ENCODE peak calls at places on chromosomes 11 and 22, in seven cellular contexts. One of them, this sample, is unnamed.

GRCh38 chr11:116731097-116731761 is 41.6 kb downstream of the BUD13 start:
- DNase-seq in HCT116: no peak
- DNase-seq in adrenal gland: no peak
- DNase-seq in spleen: peak; percentile 50
- DNase-seq in A549: no peak
- DNase-seq in uterus: no peak
- DNase-seq in NB4: no peak
- DNase-seq in this sample: no peak

GRCh38 chr22:22818861-22819855 is 68.5 kb upstream of the IGLL5 start:
- DNase-seq in A549: no peak
- DNase-seq in adrenal gland: no peak
- DNase-seq in spleen: peak; percentile 81
- DNase-seq in HCT116: no peak
- DNase-seq in NB4: peak; percentile 86
- DNase-seq in uterus: no peak
- DNase-seq in this sample: no peak

GRCh38 chr22:20574920-20575353 is 67.5 kb downstream of the MED15 start:
- DNase-seq in NB4: no peak
- DNase-seq in adrenal gland: no peak
- DNase-seq in spleen: peak; percentile 41
- DNase-seq in HCT116: no peak
- DNase-seq in A549: no peak
- DNase-seq in uterus: no peak
- DNase-seq in this sample: no peak

GRCh38 chr11:58006940-58007339 is 16.7 kb upstream of the OR9Q1 start:
- DNase-seq in adrenal gland: no peak
- DNase-seq in HCT116: no peak
- DNase-seq in A549: no peak
- DNase-seq in uterus: no peak
- DNase-seq in NB4: no peak
- DNase-seq in spleen: no peak
- DNase-seq in this sample: no peak

GRCh38 chr11:100151944-100152343 is 535.1 kb upstream of the ARHGAP42 start:
- DNase-seq in A549: no peak
- DNase-seq in spleen: no peak
- DNase-seq in adrenal gland: peak; percentile 11
- DNase-seq in NB4: no peak
- DNase-seq in uterus: no peak
- DNase-seq in HCT116: no peak
- DNase-seq in this sample: no peak

GRCh38 chr22:21450858-21451331 is 16.3 kb upstream of the TMEM191C start:
- DNase-seq in uterus: no peak
- DNase-seq in adrenal gland: no peak
- DNase-seq in A549: no peak
- DNase-seq in spleen: peak; percentile 25
- DNase-seq in HCT116: no peak
- DNase-seq in NB4: no peak
- DNase-seq in this sample: no peak

GRCh38 chr22:25404556-25404922 is 159.9 kb upstream of the GRK3 start:
- DNase-seq in HCT116: no peak
- DNase-seq in NB4: peak; percentile 49
- DNase-seq in A549: no peak
- DNase-seq in adrenal gland: peak; percentile 16
- DNase-seq in spleen: peak; percentile 84
- DNase-seq in uterus: no peak
- DNase-seq in this sample: peak; percentile 54

GRCh38 chr11:65504671-65505433 is 6.0 kb downstream of the MALAT1 start:
- DNase-seq in A549: no peak
- DNase-seq in uterus: no peak
- DNase-seq in spleen: no peak
- DNase-seq in adrenal gland: peak; percentile 26
- DNase-seq in HCT116: no peak
- DNase-seq in NB4: peak; percentile 28
- DNase-seq in this sample: no peak

GRCh38 chr11:65891180-65892136 is 985 bp downstream of the CCDC85B start:
- DNase-seq in adrenal gland: peak; percentile 51
- DNase-seq in NB4: peak; percentile 84
- DNase-seq in uterus: peak; percentile 59
- DNase-seq in spleen: peak; percentile 90
- DNase-seq in HCT116: no peak
- DNase-seq in A549: peak; percentile 43
- DNase-seq in this sample: peak; percentile 51

GRCh38 chr22:45201678-45202332 is 38.1 kb downstream of the NUP50 start:
- DNase-seq in HCT116: no peak
- DNase-seq in A549: no peak
- DNase-seq in adrenal gland: no peak
- DNase-seq in uterus: no peak
- DNase-seq in spleen: no peak
- DNase-seq in NB4: no peak
- DNase-seq in this sample: no peak

GRCh38 chr11:74540270-74540669 is 46.7 kb upstream of the LIPT2 start:
- DNase-seq in A549: no peak
- DNase-seq in spleen: no peak
- DNase-seq in NB4: peak; percentile 12
- DNase-seq in HCT116: no peak
- DNase-seq in uterus: no peak
- DNase-seq in adrenal gland: no peak
- DNase-seq in this sample: peak; percentile 20

GRCh38 chr11:86314636-86315035 is 12.6 kb downstream of the HIKESHI start:
- DNase-seq in NB4: no peak
- DNase-seq in adrenal gland: no peak
- DNase-seq in uterus: no peak
- DNase-seq in HCT116: no peak
- DNase-seq in A549: no peak
- DNase-seq in spleen: no peak
- DNase-seq in this sample: no peak

GRCh38 chr11:35909866-35910265 is 34.0 kb upstream of the LDLRAD3 start:
- DNase-seq in adrenal gland: no peak
- DNase-seq in spleen: no peak
- DNase-seq in uterus: no peak
- DNase-seq in NB4: no peak
- DNase-seq in HCT116: no peak
- DNase-seq in A549: no peak
- DNase-seq in this sample: no peak

GRCh38 chr22:43310311-43310710 is 32.9 kb downstream of the SCUBE1 start:
- DNase-seq in uterus: no peak
- DNase-seq in A549: no peak
- DNase-seq in NB4: no peak
- DNase-seq in adrenal gland: no peak
- DNase-seq in spleen: no peak
- DNase-seq in HCT116: no peak
- DNase-seq in this sample: peak; percentile 47

GRCh38 chr11:114348200-114349191 is 51.8 kb downstream of the C11orf71 start:
- DNase-seq in uterus: peak; percentile 51
- DNase-seq in spleen: no peak
- DNase-seq in A549: no peak
- DNase-seq in HCT116: peak; percentile 51
- DNase-seq in NB4: peak; percentile 68
- DNase-seq in adrenal gland: peak; percentile 35
- DNase-seq in this sample: peak; percentile 78

GRCh38 chr22:46203590-46203980 is 46.5 kb downstream of the CDPF1 start:
- DNase-seq in HCT116: no peak
- DNase-seq in uterus: no peak
- DNase-seq in A549: no peak
- DNase-seq in spleen: no peak
- DNase-seq in adrenal gland: no peak
- DNase-seq in NB4: no peak
- DNase-seq in this sample: no peak

GRCh38 chr22:47206819-47207218 is 444.4 kb downstream of the TBC1D22A start:
- DNase-seq in A549: no peak
- DNase-seq in HCT116: no peak
- DNase-seq in spleen: peak; percentile 18
- DNase-seq in NB4: no peak
- DNase-seq in uterus: no peak
- DNase-seq in adrenal gland: no peak
- DNase-seq in this sample: no peak

GRCh38 chr11:12765428-12765827 is 91.2 kb downstream of the TEAD1 start:
- DNase-seq in adrenal gland: no peak
- DNase-seq in A549: no peak
- DNase-seq in spleen: no peak
- DNase-seq in NB4: no peak
- DNase-seq in HCT116: no peak
- DNase-seq in uterus: no peak
- DNase-seq in this sample: no peak

GRCh38 chr11:57616595-57616994 is 19.1 kb downstream of the SERPING1 start:
- DNase-seq in uterus: no peak
- DNase-seq in A549: no peak
- DNase-seq in HCT116: no peak
- DNase-seq in NB4: no peak
- DNase-seq in adrenal gland: no peak
- DNase-seq in spleen: no peak
- DNase-seq in this sample: no peak

GRCh38 chr22:48920776-48921241 is 906.9 kb downstream of the BRD1 start:
- DNase-seq in HCT116: no peak
- DNase-seq in uterus: no peak
- DNase-seq in adrenal gland: no peak
- DNase-seq in spleen: no peak
- DNase-seq in A549: no peak
- DNase-seq in NB4: no peak
- DNase-seq in this sample: no peak

GRCh38 chr11:124481365-124482323 is 36.1 kb upstream of the OR8B8 start:
- DNase-seq in NB4: peak; percentile 73
- DNase-seq in HCT116: no peak
- DNase-seq in adrenal gland: peak; percentile 19
- DNase-seq in spleen: no peak
- DNase-seq in uterus: no peak
- DNase-seq in A549: peak; percentile 2
- DNase-seq in this sample: peak; percentile 40
- TF ChIP-seq POLR2A in NB4: no peak
- TF ChIP-seq POLR2A in HCT116: no peak
- TF ChIP-seq POLR2A in adrenal gland: no peak
- TF ChIP-seq POLR2A in spleen: no peak
- TF ChIP-seq POLR2A in uterus: no peak
- TF ChIP-seq POLR2A in A549: no peak
- TF ChIP-seq POLR2A in this sample: no peak

GRCh38 chr11:107457205-107457557 is 444 bp downstream of the CWF19L2 start:
- DNase-seq in adrenal gland: no peak
- DNase-seq in spleen: no peak
- DNase-seq in HCT116: no peak
- DNase-seq in A549: peak; percentile 4
- DNase-seq in NB4: peak; percentile 52
- DNase-seq in uterus: no peak
- DNase-seq in this sample: peak; percentile 72
- TF ChIP-seq POLR2A in adrenal gland: no peak
- TF ChIP-seq POLR2A in spleen: no peak
- TF ChIP-seq POLR2A in HCT116: no peak
- TF ChIP-seq POLR2A in A549: no peak
- TF ChIP-seq POLR2A in NB4: no peak
- TF ChIP-seq POLR2A in uterus: no peak
- TF ChIP-seq POLR2A in this sample: no peak

DNA sequence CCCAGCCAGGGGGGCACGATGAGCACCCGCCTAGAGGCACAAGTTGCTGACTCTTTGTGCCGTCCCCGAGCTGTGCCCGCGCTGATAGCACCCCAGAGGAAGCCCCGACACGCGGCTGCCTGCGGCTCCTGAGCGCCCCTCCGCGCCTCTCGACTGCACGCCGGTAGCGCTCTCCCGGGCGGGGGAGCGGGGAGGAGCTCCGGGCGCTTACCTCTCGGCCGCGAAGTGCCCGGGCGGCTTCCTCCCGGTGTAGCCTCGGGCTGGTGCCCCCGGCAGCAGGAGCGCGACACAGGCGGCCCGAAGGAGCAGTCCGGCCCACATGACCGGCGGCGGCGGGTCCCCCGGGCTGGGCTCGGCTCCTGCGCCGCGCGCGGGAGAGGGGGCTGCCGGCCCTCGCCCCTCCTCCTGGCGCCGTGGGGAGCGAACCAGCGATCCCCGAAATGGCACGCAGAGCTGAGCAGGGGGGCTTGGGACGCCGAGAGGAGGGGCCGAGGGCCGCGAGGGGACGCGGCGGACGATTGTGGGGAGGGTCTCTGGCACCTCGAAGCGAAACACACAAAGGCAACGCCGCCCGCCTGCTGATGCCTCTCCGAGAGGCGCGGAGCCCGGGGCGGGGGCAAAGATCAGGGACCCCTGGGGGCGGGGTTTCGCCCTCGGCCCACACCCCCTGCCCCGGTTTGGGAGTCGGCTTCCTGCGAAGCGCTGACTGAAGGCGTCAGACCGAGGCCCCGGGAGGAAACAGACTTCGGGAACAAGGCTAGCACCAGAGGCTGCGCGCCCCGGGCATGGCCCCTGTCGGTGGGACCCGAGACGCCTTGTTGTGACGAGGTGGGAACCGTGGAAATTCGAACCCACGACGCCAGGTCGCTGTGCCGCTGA is at the start of gene VWCE:
- DNase-seq in uterus: peak; percentile 40
- DNase-seq in adrenal gland: peak; percentile 65
- DNase-seq in A549: peak; percentile 62
- DNase-seq in HCT116: no peak
- DNase-seq in NB4: peak; percentile 82
- DNase-seq in spleen: peak; percentile 92
- DNase-seq in this sample: peak; percentile 91
- TF ChIP-seq POLR2A in uterus: no peak
- TF ChIP-seq POLR2A in adrenal gland: no peak
- TF ChIP-seq POLR2A in A549: peak; percentile 41
- TF ChIP-seq POLR2A in HCT116: no peak
- TF ChIP-seq POLR2A in NB4: no peak
- TF ChIP-seq POLR2A in spleen: no peak
- TF ChIP-seq POLR2A in this sample: peak; percentile 23

GRCh38 chr11:68845351-68846002 is 3.8 kb upstream of the CPT1A start:
- DNase-seq in spleen: no peak
- DNase-seq in NB4: no peak
- DNase-seq in HCT116: no peak
- DNase-seq in adrenal gland: no peak
- DNase-seq in A549: no peak
- DNase-seq in uterus: no peak
- DNase-seq in this sample: no peak
- TF ChIP-seq POLR2A in spleen: no peak
- TF ChIP-seq POLR2A in NB4: no peak
- TF ChIP-seq POLR2A in HCT116: no peak
- TF ChIP-seq POLR2A in adrenal gland: no peak
- TF ChIP-seq POLR2A in A549: no peak
- TF ChIP-seq POLR2A in uterus: no peak
- TF ChIP-seq POLR2A in this sample: no peak

DNA sequence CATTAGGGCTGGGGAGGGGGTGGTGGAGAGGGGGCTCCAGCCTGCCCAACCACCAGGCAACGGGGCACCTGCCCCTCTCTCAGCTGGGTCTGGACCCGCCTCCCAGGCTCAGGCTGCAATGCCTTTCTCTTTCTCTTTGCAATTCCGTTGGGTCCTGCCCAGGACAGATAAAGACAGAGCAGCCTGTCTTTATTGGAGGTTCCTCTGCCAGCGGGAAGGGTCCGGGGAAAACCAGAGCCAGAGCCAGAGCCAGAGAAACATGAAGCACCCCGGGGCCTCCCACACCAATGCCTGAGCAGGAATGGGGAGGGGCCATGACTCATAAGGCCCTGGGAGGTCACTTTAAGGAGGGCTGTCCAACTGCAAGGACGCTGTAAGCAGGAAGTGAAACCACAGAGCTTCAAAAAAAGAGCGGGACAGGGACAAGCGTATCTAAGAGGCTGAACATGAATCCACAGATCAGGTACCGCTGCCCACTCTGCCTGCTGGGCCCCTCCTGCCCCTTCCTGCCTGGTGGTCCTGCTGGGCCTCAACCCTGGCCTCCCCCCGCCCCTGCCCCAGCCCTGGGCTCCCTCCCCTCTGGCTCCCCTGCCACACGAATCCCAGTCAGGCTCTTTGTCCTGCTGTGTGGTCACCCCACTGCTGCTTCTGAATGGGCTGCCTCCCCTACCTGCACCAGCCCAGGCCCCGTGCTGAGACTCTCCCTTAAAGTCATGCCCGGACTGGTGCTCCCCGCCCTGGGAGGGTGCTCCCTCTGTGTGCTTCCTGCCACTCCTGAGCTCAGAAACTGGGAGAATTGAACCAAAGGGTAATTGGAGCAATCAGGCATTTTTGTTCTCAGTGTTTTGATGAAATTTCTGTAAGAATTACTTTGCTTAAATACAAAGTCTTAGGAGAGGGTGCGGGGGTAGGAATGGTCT is at the start of gene APOBEC3B:
- DNase-seq in NB4: peak; percentile 96
- DNase-seq in uterus: peak; percentile 88
- DNase-seq in adrenal gland: peak; percentile 88
- DNase-seq in A549: peak; percentile 85
- DNase-seq in spleen: peak; percentile 92
- DNase-seq in HCT116: peak; percentile 81
- DNase-seq in this sample: peak; percentile 90
- TF ChIP-seq POLR2A in NB4: no peak
- TF ChIP-seq POLR2A in uterus: peak; percentile 17
- TF ChIP-seq POLR2A in adrenal gland: no peak
- TF ChIP-seq POLR2A in A549: no peak
- TF ChIP-seq POLR2A in spleen: no peak
- TF ChIP-seq POLR2A in HCT116: no peak
- TF ChIP-seq POLR2A in this sample: peak; percentile 70

This sample was measured in erythroblast.